ENCODE peak calls at places on chromosome 11, in nine cellular contexts. E, X, A, M, U, K, H, F and B are unnamed samples.

GRCh38 chr11:66617148-66617814 is 851 bp downstream of the RBM14 start:
- DNase-seq in E (peak), X (no peak), A (no peak), M (no peak), U (no peak), K (no peak), H (peak), F (no peak), B (no peak)

GRCh38 chr11:44247508-44247907 is 62.4 kb downstream of the ALX4 start:
- DNase-seq in E (no peak), X (no peak), A (no peak), M (no peak), U (no peak), K (no peak), H (no peak), F (no peak), B (no peak)

GRCh38 chr11:61791737-61792309 is 576 bp downstream of the TMEM258 start:
- DNase-seq in E (peak), X (no peak), A (no peak), M (peak), U (peak), K (peak), H (peak), F (peak), B (no peak)

GRCh38 chr11:64088159-64089026 is 52.7 kb downstream of the FLRT1 start:
- DNase-seq in E (peak), X (peak), A (no peak), M (no peak), U (no peak), K (no peak), H (no peak), F (peak), B (no peak)

GRCh38 chr11:3344327-3344726 is 34.6 kb downstream of the ZNF195 start:
- DNase-seq in E (no peak), X (no peak), A (no peak), M (no peak), U (no peak), K (no peak), H (no peak), F (no peak), B (no peak)

GRCh38 chr11:14503023-14503422 is 3.4 kb upstream of the COPB1 start:
- DNase-seq in E (no peak), X (no peak), A (no peak), M (no peak), U (no peak), K (no peak), H (no peak), F (no peak), B (no peak)

GRCh38 chr11:74347381-74347780 is 35.9 kb upstream of the P4HA3 start:
- DNase-seq in E (no peak), X (no peak), A (no peak), M (no peak), U (no peak), K (no peak), H (no peak), F (no peak), B (no peak)

GRCh38 chr11:125423247-125423849 is 72.7 kb downstream of the FEZ1 start:
- DNase-seq in E (no peak), X (no peak), A (no peak), M (no peak), U (no peak), K (peak), H (no peak), F (peak), B (no peak)

GRCh38 chr11:117096973-117097566 is 1.2 kb downstream of the SIK3 start:
- DNase-seq in E (no peak), X (no peak), A (no peak), M (no peak), U (no peak), K (no peak), H (no peak), F (no peak), B (no peak)

GRCh38 chr11:94504689-94505293 is 7.5 kb upstream of the C11orf97 start:
- DNase-seq in E (peak), X (no peak), A (no peak), M (peak), U (no peak), K (no peak), H (peak), F (peak), B (no peak)

GRCh38 chr11:68974421-68975194 is 6.2 kb downstream of the MRGPRD start:
- DNase-seq in E (no peak), X (no peak), A (no peak), M (no peak), U (no peak), K (no peak), H (no peak), F (peak), B (no peak)

GRCh38 chr11:74175923-74176322 is 4.8 kb downstream of the PPME1 start:
- DNase-seq in E (no peak), X (no peak), A (no peak), M (no peak), U (no peak), K (no peak), H (no peak), F (no peak), B (no peak)

GRCh38 chr11:119166368-119167076 is 2.0 kb upstream of the NLRX1 start:
- DNase-seq in E (no peak), X (peak), A (no peak), M (no peak), U (no peak), K (no peak), H (no peak), F (no peak), B (no peak)

GRCh38 chr11:12684821-12685220 is 10.6 kb downstream of the TEAD1 start:
- DNase-seq in E (no peak), X (no peak), A (no peak), M (no peak), U (no peak), K (no peak), H (no peak), F (peak), B (no peak)

GRCh38 chr11:82671451-82671850 is 62.2 kb downstream of the FAM181B start:
- DNase-seq in E (no peak), X (no peak), A (no peak), M (no peak), U (no peak), K (no peak), H (no peak), F (peak), B (no peak)

GRCh38 chr11:88157401-88157800 is 17.8 kb downstream of the RAB38 start:
- DNase-seq in E (no peak), X (no peak), A (no peak), M (no peak), U (no peak), K (no peak), H (no peak), F (no peak), B (no peak)

GRCh38 chr11:20754957-20755356 is 85.6 kb downstream of the NELL1 start:
- DNase-seq in E (no peak), X (no peak), A (no peak), M (no peak), U (no peak), K (no peak), H (peak), F (peak), B (no peak)

GRCh38 chr11:116647305-116648080 is 125.3 kb downstream of the BUD13 start:
- DNase-seq in E (no peak), X (no peak), A (no peak), M (no peak), U (no peak), K (no peak), H (no peak), F (no peak), B (peak)

GRCh38 chr11:78798567-78799170 is 224.0 kb upstream of the NARS2 start:
- DNase-seq in E (peak), X (no peak), A (no peak), M (no peak), U (no peak), K (no peak), H (peak), F (peak), B (no peak)

GRCh38 chr11:76115555-76115954 is 90.7 kb downstream of the WNT11 start:
- DNase-seq in E (no peak), X (no peak), A (no peak), M (no peak), U (no peak), K (no peak), H (no peak), F (no peak), B (no peak)